ENCODE peak calls at places on chromosomes 3 and 15, in four cellular contexts. Y is fibroblast of the conjunctiva; N is stimulated activated CD8-positive, alpha-beta memory T cell treated with anti-CD3 and anti-CD28 coated beads, Interleukin-15, amount 100 ng/mL, for 1 hour; V is HEK293T. U is an unnamed sample.

GRCh38 chr3:63565220-63565619 is 87.3 kb upstream of the SNTN start:
- DNase-seq in Y (no peak), N (no peak), V (no peak), U (no peak)

GRCh38 chr15:89822951-89823701 is 8.5 kb upstream of the ANPEP start:
- DNase-seq in Y (no peak), N (no peak), V (no peak), U (no peak)

GRCh38 chr3:25679166-25679565 is 14.5 kb upstream of the TOP2B start:
- DNase-seq in Y (no peak), N (no peak), V (no peak), U (no peak)

GRCh38 chr3:62376906-62377865 is 3.8 kb upstream of the FEZF2 start:
- DNase-seq in Y (no peak), N (no peak), V (no peak), U (no peak)

GRCh38 chr3:136954246-136954645 is 3.5 kb upstream of the IL20RB start:
- DNase-seq in Y (no peak), N (no peak), V (no peak), U (no peak)

GRCh38 chr3:141100531-141101320 is 49.6 kb downstream of the SPSB4 start:
- DNase-seq in Y (no peak), N (no peak), V (no peak), U (no peak)

GRCh38 chr15:49036650-49037545 is 9.3 kb downstream of the SECISBP2L start:
- DNase-seq in Y (no peak), N (no peak), V (no peak), U (no peak)

GRCh38 chr3:51967384-51968174 is at the start of gene PCBP4:
- DNase-seq in Y (no peak), N (no peak), V (peak; percentile 58), U (no peak)

GRCh38 chr15:35293353-35294130 is 208.4 kb upstream of the NANOGP8 start:
- DNase-seq in Y (peak; percentile 40), N (no peak), V (no peak), U (peak; percentile 37)

GRCh38 chr3:125593991-125594574 is 1.2 kb downstream of the OSBPL11 start:
- DNase-seq in Y (no peak), N (no peak), V (no peak), U (no peak)

GRCh38 chr3:195080571-195081141 is 190.3 kb downstream of the XXYLT1 start:
- DNase-seq in Y (no peak), N (no peak), V (no peak), U (no peak)

GRCh38 chr15:50148362-50148963 is 29.4 kb upstream of the ATP8B4 start:
- DNase-seq in Y (peak; percentile 48), N (no peak), V (peak; percentile 15), U (peak; percentile 85)

GRCh38 chr3:185629554-185630181 is 43.6 kb downstream of the SENP2 start:
- DNase-seq in Y (no peak), N (no peak), V (no peak), U (no peak)

GRCh38 chr15:80182611-80183210 is 29.9 kb downstream of the FAH start:
- DNase-seq in Y (peak; percentile 26), N (no peak), V (no peak), U (no peak)

GRCh38 chr3:130801473-130801872 is 54.8 kb upstream of the PIK3R4 start:
- DNase-seq in Y (no peak), N (no peak), V (no peak), U (no peak)

GRCh38 chr3:46464326-46465195 is at the start of gene LTF:
- DNase-seq in Y (no peak), N (no peak), V (no peak), U (no peak)

GRCh38 chr3:47661121-47661752 is 82.6 kb upstream of the CSPG5 start:
- DNase-seq in Y (peak; percentile 12), N (no peak), V (no peak), U (no peak)

GRCh38 chr3:192010490-192010889 is 549.5 kb downstream of the PYDC2 start:
- DNase-seq in Y (no peak), N (no peak), V (no peak), U (no peak)

GRCh38 chr3:5144316-5144994 is 22.4 kb downstream of the ARL8B start:
- DNase-seq in Y (no peak), N (no peak), V (no peak), U (no peak)